ENCODE peak calls at places on chromosome 16, in seven cellular contexts. H is GM10248; J is stimulated activated CD8-positive, alpha-beta memory T cell treated with anti-CD3 and anti-CD28 coated beads, Interleukin-2, amount 100 ng/mL, for 48 hours; T is PC-3; Y is heart left ventricle; A is AG09319; V is amniotic epithelial cell. G is an unnamed sample.

GRCh38 chr16:55700961-55701360 is 45.2 kb downstream of the SLC6A2 start:
- DNase-seq in H (no peak), J (no peak), T (no peak), Y (no peak), A (no peak), V (no peak), G (no peak)

GRCh38 chr16:720507-720989 is 398 bp upstream of the ANTKMT start:
- DNase-seq in H (peak), J (peak), T (peak), Y (peak), A (no peak), V (peak), G (no peak)

GRCh38 chr16:972316-973002 is 1.7 kb upstream of the LMF1 start:
- DNase-seq in H (no peak), J (no peak), T (no peak), Y (no peak), A (no peak), V (no peak), G (no peak)

GRCh38 chr16:57091990-57092785 is at the start of gene CPNE2:
- DNase-seq in H (peak), J (no peak), T (peak), Y (peak), A (no peak), V (peak), G (no peak)

GRCh38 chr16:50838885-50839284 is 97.0 kb downstream of the CYLD start:
- DNase-seq in H (no peak), J (no peak), T (no peak), Y (no peak), A (no peak), V (no peak), G (no peak)

GRCh38 chr16:87806246-87806607 is 40.4 kb upstream of the KLHDC4 start:
- DNase-seq in H (no peak), J (no peak), T (peak), Y (no peak), A (no peak), V (no peak), G (no peak)

GRCh38 chr16:14628806-14629611 is 1.1 kb downstream of the PARN start:
- DNase-seq in H (no peak), J (no peak), T (no peak), Y (no peak), A (no peak), V (peak), G (no peak)

GRCh38 chr16:12113581-12114375 is 137.2 kb downstream of the SNX29 start:
- DNase-seq in H (no peak), J (no peak), T (no peak), Y (no peak), A (no peak), V (no peak), G (no peak)

GRCh38 chr16:67157892-67158635 is 1.6 kb downstream of the TRADD start:
- DNase-seq in H (no peak), J (no peak), T (no peak), Y (no peak), A (no peak), V (no peak), G (no peak)

GRCh38 chr16:78184554-78185183 is 85.2 kb downstream of the WWOX start:
- DNase-seq in H (no peak), J (no peak), T (peak), Y (no peak), A (peak), V (no peak), G (no peak)

GRCh38 chr16:67104061-67104460 is 5.7 kb upstream of the PHAF1 start:
- DNase-seq in H (no peak), J (no peak), T (peak), Y (peak), A (no peak), V (peak), G (no peak)

GRCh38 chr16:66521951-66522771 is 27.8 kb downstream of the TK2 start:
- DNase-seq in H (peak), J (peak), T (peak), Y (peak), A (no peak), V (peak), G (no peak)

GRCh38 chr16:81796585-81797346 is 17.7 kb downstream of the PLCG2 start:
- DNase-seq in H (no peak), J (no peak), T (no peak), Y (no peak), A (no peak), V (no peak), G (no peak)

GRCh38 chr16:88352261-88353200 is 30.2 kb upstream of the ZNF469 start:
- DNase-seq in H (no peak), J (no peak), T (peak), Y (no peak), A (no peak), V (no peak), G (no peak)

GRCh38 chr16:88360999-88361398 is 21.8 kb upstream of the ZNF469 start:
- DNase-seq in H (no peak), J (no peak), T (no peak), Y (no peak), A (no peak), V (no peak), G (no peak)

GRCh38 chr16:67990018-67990386 is 9.3 kb downstream of the DPEP2 start:
- DNase-seq in H (no peak), J (no peak), T (no peak), Y (no peak), A (no peak), V (no peak), G (no peak)

GRCh38 chr16:62620259-62620658 is 584.0 kb upstream of the CDH8 start:
- DNase-seq in H (no peak), J (no peak), T (no peak), Y (no peak), A (no peak), V (no peak), G (no peak)

GRCh38 chr16:77899416-77899815 is 111.1 kb downstream of the VAT1L start:
- DNase-seq in H (no peak), J (no peak), T (no peak), Y (no peak), A (no peak), V (peak), G (no peak)

GRCh38 chr16:87895641-87896141 is 26.4 kb upstream of the SLC7A5 start:
- DNase-seq in H (peak), J (peak), T (no peak), Y (no peak), A (no peak), V (peak), G (no peak)

GRCh38 chr16:29151317-29151716 is 166.5 kb downstream of the LAT start:
- DNase-seq in H (no peak), J (no peak), T (no peak), Y (no peak), A (no peak), V (no peak), G (no peak)

GRCh38 chr16:12508054-12508453 is 295.6 kb downstream of the CPPED1 start:
- DNase-seq in H (no peak), J (no peak), T (no peak), Y (no peak), A (no peak), V (no peak), G (no peak)

GRCh38 chr16:82344157-82344556 is 174.1 kb upstream of the MPHOSPH6 start:
- DNase-seq in H (no peak), J (no peak), T (peak), Y (no peak), A (no peak), V (no peak), G (peak)

GRCh38 chr16:53372942-53373871 is 61.1 kb upstream of the RBL2 start:
- DNase-seq in H (peak), J (peak), T (peak), Y (peak), A (no peak), V (no peak), G (no peak)

GRCh38 chr16:89190150-89190958 is 10.0 kb downstream of the SLC22A31 start:
- DNase-seq in H (no peak), J (no peak), T (no peak), Y (peak), A (no peak), V (no peak), G (no peak)

GRCh38 chr16:81293909-81294802 is 20.6 kb upstream of the GAN start:
- DNase-seq in H (no peak), J (no peak), T (peak), Y (no peak), A (no peak), V (peak), G (no peak)

GRCh38 chr16:88066680-88067529 is 115.7 kb downstream of the BANP start:
- DNase-seq in H (no peak), J (no peak), T (no peak), Y (no peak), A (no peak), V (no peak), G (no peak)

GRCh38 chr16:77690416-77690815 is 31.9 kb upstream of the NUDT7 start:
- DNase-seq in H (no peak), J (no peak), T (no peak), Y (no peak), A (no peak), V (no peak), G (no peak)

GRCh38 chr16:79466111-79466510 is 134.4 kb downstream of the MAF start:
- DNase-seq in H (no peak), J (no peak), T (no peak), Y (no peak), A (no peak), V (no peak), G (no peak)

GRCh38 chr16:74700206-74701040 is at the start of gene MLKL:
- DNase-seq in H (peak), J (peak), T (peak), Y (peak), A (no peak), V (peak), G (no peak)

GRCh38 chr16:83768976-83769375 is 38.8 kb upstream of the HSBP1 start:
- DNase-seq in H (no peak), J (no peak), T (no peak), Y (no peak), A (no peak), V (no peak), G (no peak)

GRCh38 chr16:85037050-85037410 is 9.4 kb downstream of the KIAA0513 start:
- DNase-seq in H (no peak), J (no peak), T (peak), Y (no peak), A (no peak), V (peak), G (no peak)

GRCh38 chr16:74603848-74604247 is 3.1 kb downstream of the GLG1 start:
- DNase-seq in H (no peak), J (no peak), T (peak), Y (no peak), A (no peak), V (peak), G (no peak)

GRCh38 chr16:17567455-17567854 is 96.7 kb upstream of the XYLT1 start:
- DNase-seq in H (no peak), J (no peak), T (no peak), Y (no peak), A (no peak), V (no peak), G (no peak)

GRCh38 chr16:66520406-66521194 is 29.3 kb downstream of the TK2 start:
- DNase-seq in H (no peak), J (no peak), T (no peak), Y (peak), A (no peak), V (no peak), G (no peak)

GRCh38 chr16:48434653-48435318 is 49.6 kb upstream of the SIAH1 start:
- DNase-seq in H (no peak), J (no peak), T (no peak), Y (no peak), A (no peak), V (peak), G (no peak)

GRCh38 chr16:27823438-27823820 is 240.1 kb downstream of the GSG1L start:
- DNase-seq in H (no peak), J (no peak), T (no peak), Y (no peak), A (no peak), V (no peak), G (no peak)

G was measured in esophagus muscularis mucosa.